ENCODE peak calls at places on chromosome 6, in four cellular contexts. L, I, E and P are unnamed samples.

GRCh38 chr6:170117111-170117972 is 173.5 kb downstream of the DLL1 start:
- DNase-seq in L (no peak), I (peak; percentile 40), E (no peak), P (no peak)

GRCh38 chr6:703562-703961 is 10.6 kb upstream of the EXOC2 start:
- DNase-seq in L (no peak), I (no peak), E (no peak), P (no peak)

GRCh38 chr6:28809947-28810654 is 113.7 kb downstream of the TRIM27 start:
- DNase-seq in L (no peak), I (no peak), E (no peak), P (no peak)

GRCh38 chr6:13415276-13415675 is 72.1 kb downstream of the GFOD1 start:
- DNase-seq in L (no peak), I (no peak), E (no peak), P (no peak)

GRCh38 chr6:30645989-30646388 is 944 bp upstream of the C6orf136 start:
- DNase-seq in L (no peak), I (no peak), E (no peak), P (no peak)

GRCh38 chr6:56490994-56491393 is 151.7 kb downstream of the DST start:
- DNase-seq in L (no peak), I (no peak), E (peak; percentile 39), P (peak; percentile 66)

GRCh38 chr6:53326372-53327016 is 22.3 kb downstream of the ELOVL5 start:
- DNase-seq in L (no peak), I (no peak), E (peak; percentile 96), P (peak; percentile 98)

GRCh38 chr6:100599088-100599770 is 134.5 kb upstream of the SIM1 start:
- DNase-seq in L (no peak), I (no peak), E (no peak), P (no peak)

GRCh38 chr6:13156381-13156780 is 172.0 kb downstream of the TBC1D7 start:
- DNase-seq in L (no peak), I (no peak), E (no peak), P (no peak)

GRCh38 chr6:34343823-34344222 is 48.6 kb downstream of the NUDT3 start:
- DNase-seq in L (no peak), I (no peak), E (no peak), P (no peak)

GRCh38 chr6:132354517-132355167 is 46.6 kb downstream of the MOXD1 start:
- DNase-seq in L (peak; percentile 67), I (peak; percentile 28), E (peak; percentile 19), P (no peak)

GRCh38 chr6:10529231-10529801 is 8.2 kb downstream of the GCNT2 start:
- DNase-seq in L (no peak), I (no peak), E (peak; percentile 35), P (peak; percentile 58)